ENCODE peak calls at places on chromosomes 1 and 21, in seven cellular contexts. X is Panc1, U is HCT116, A is H1, O is GM12878, Z is HepG2, J is SK-N-SH. T is an unnamed sample.

GRCh38 chr21:31132574-31133242 is 94.4 kb upstream of the KRTAP19-8 start:
- DNase-seq in X (no peak), U (no peak), A (no peak), O (peak; percentile 93), Z (no peak), J (no peak), T (no peak)

GRCh38 chr21:32524010-32524719 is 61.2 kb downstream of the TCP10L start:
- DNase-seq in X (no peak), U (no peak), A (no peak), O (no peak), Z (no peak), J (no peak), T (no peak)

GRCh38 chr1:61975621-61976020 is 219.0 kb upstream of the L1TD1 start:
- DNase-seq in X (no peak), U (no peak), A (no peak), O (no peak), Z (no peak), J (no peak), T (no peak)

GRCh38 chr21:25127007-25127406 is 480.3 kb downstream of the MRPL39 start:
- DNase-seq in X (no peak), U (no peak), A (no peak), O (no peak), Z (no peak), J (no peak), T (no peak)

GRCh38 chr1:235721982-235722381 is 72.4 kb upstream of the GNG4 start:
- DNase-seq in X (no peak), U (no peak), A (no peak), O (no peak), Z (no peak), J (no peak), T (no peak)

GRCh38 chr1:165624441-165624840 is 6.6 kb upstream of the MGST3 start:
- DNase-seq in X (no peak), U (no peak), A (no peak), O (no peak), Z (no peak), J (no peak), T (no peak)

GRCh38 chr1:42934111-42934510 is 24.6 kb downstream of the SLC2A1 start:
- DNase-seq in X (no peak), U (no peak), A (no peak), O (no peak), Z (no peak), J (no peak), T (no peak)

GRCh38 chr1:47507921-47508894 is 70.4 kb downstream of the FOXD2 start:
- DNase-seq in X (no peak), U (no peak), A (no peak), O (no peak), Z (peak; percentile 28), J (peak; percentile 80), T (peak; percentile 68)

GRCh38 chr1:78665809-78666208 is 16.2 kb downstream of the IFI44 start:
- DNase-seq in X (no peak), U (no peak), A (no peak), O (no peak), Z (no peak), J (no peak), T (no peak)

GRCh38 chr1:228964178-228964819 is 229.0 kb downstream of the RHOU start:
- DNase-seq in X (peak; percentile 81), U (no peak), A (no peak), O (no peak), Z (peak; percentile 88), J (no peak), T (no peak)

GRCh38 chr1:64484651-64485050 is 14.7 kb downstream of the CACHD1 start:
- DNase-seq in X (peak; percentile 45), U (no peak), A (no peak), O (no peak), Z (no peak), J (no peak), T (no peak)

GRCh38 chr1:212908971-212909370 is 41.4 kb upstream of the VASH2 start:
- DNase-seq in X (no peak), U (no peak), A (no peak), O (no peak), Z (no peak), J (no peak), T (no peak)

GRCh38 chr1:184407816-184408510 is 21.1 kb downstream of the C1orf21 start:
- DNase-seq in X (no peak), U (no peak), A (no peak), O (no peak), Z (no peak), J (no peak), T (no peak)

GRCh38 chr1:212688338-212689047 is 11.1 kb downstream of the BATF3 start:
- DNase-seq in X (no peak), U (no peak), A (no peak), O (no peak), Z (no peak), J (no peak), T (no peak)

GRCh38 chr21:41366522-41367151 is 4.8 kb downstream of the MX2 start:
- DNase-seq in X (no peak), U (no peak), A (no peak), O (peak; percentile 78), Z (peak; percentile 94), J (no peak), T (peak; percentile 45)

GRCh38 chr1:107529511-107530149 is 388.8 kb downstream of the NTNG1 start:
- DNase-seq in X (peak; percentile 35), U (no peak), A (no peak), O (peak; percentile 19), Z (peak; percentile 64), J (peak; percentile 67), T (peak; percentile 57)

GRCh38 chr1:166083887-166084286 is 82.9 kb downstream of the FAM78B start:
- DNase-seq in X (no peak), U (no peak), A (no peak), O (peak; percentile 60), Z (no peak), J (no peak), T (no peak)

GRCh38 chr1:46465981-46466476 is 23.6 kb upstream of the DMBX1 start:
- DNase-seq in X (no peak), U (no peak), A (no peak), O (no peak), Z (no peak), J (no peak), T (no peak)

GRCh38 chr1:46466477-46467182 is 23.0 kb upstream of the DMBX1 start:
- DNase-seq in X (no peak), U (no peak), A (no peak), O (no peak), Z (no peak), J (peak; percentile 81), T (no peak)

GRCh38 chr1:46461017-46461808 is 28.4 kb upstream of the DMBX1 start:
- DNase-seq in X (no peak), U (no peak), A (no peak), O (no peak), Z (no peak), J (no peak), T (peak; percentile 64)

GRCh38 chr1:46461809-46462448 is 27.7 kb upstream of the DMBX1 start:
- DNase-seq in X (no peak), U (no peak), A (no peak), O (no peak), Z (no peak), J (peak; percentile 69), T (no peak)

GRCh38 chr1:46464013-46464548 is 25.6 kb upstream of the DMBX1 start:
- DNase-seq in X (no peak), U (no peak), A (no peak), O (no peak), Z (no peak), J (no peak), T (no peak)
- TF ChIP-seq SIN3A in X (no peak), U (no peak), A (no peak), O (no peak), Z (no peak), J (no peak), T (no peak)

DNA sequence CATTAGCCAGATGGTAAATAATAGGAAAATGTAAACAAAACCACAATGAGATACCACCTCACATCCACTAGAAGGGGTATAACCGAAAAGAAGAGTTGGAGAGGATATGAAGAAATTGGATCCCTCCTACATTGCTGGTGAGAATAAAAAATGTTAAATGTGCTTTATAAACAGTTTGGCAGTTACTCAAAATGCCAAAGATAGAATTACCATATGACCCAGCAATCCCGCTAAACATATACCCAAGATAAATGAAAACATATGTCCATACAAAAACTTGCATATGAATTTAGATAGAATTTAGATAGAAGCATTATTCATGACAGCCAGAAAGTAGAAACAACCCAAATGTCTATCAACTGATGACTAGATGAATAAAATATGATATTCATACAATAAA is 4.4 kb upstream of the FMO2 start:
- DNase-seq in X (no peak), U (no peak), A (no peak), O (no peak), Z (no peak), J (no peak), T (no peak)
- TF ChIP-seq SIN3A in X (no peak), U (no peak), A (no peak), O (no peak), Z (no peak), J (no peak), T (no peak)

GRCh38 chr1:220113136-220113695 is 19.3 kb downstream of the IARS2 start:
- DNase-seq in X (no peak), U (no peak), A (no peak), O (no peak), Z (peak; percentile 30), J (peak; percentile 52), T (peak; percentile 68)
- TF ChIP-seq SIN3A in X (no peak), U (no peak), A (no peak), O (no peak), Z (no peak), J (no peak), T (no peak)

GRCh38 chr1:204567067-204567466 is 50.9 kb downstream of the MDM4 start:
- DNase-seq in X (no peak), U (no peak), A (no peak), O (no peak), Z (no peak), J (no peak), T (no peak)
- TF ChIP-seq SIN3A in X (no peak), U (no peak), A (no peak), O (no peak), Z (no peak), J (no peak), T (no peak)

DNA sequence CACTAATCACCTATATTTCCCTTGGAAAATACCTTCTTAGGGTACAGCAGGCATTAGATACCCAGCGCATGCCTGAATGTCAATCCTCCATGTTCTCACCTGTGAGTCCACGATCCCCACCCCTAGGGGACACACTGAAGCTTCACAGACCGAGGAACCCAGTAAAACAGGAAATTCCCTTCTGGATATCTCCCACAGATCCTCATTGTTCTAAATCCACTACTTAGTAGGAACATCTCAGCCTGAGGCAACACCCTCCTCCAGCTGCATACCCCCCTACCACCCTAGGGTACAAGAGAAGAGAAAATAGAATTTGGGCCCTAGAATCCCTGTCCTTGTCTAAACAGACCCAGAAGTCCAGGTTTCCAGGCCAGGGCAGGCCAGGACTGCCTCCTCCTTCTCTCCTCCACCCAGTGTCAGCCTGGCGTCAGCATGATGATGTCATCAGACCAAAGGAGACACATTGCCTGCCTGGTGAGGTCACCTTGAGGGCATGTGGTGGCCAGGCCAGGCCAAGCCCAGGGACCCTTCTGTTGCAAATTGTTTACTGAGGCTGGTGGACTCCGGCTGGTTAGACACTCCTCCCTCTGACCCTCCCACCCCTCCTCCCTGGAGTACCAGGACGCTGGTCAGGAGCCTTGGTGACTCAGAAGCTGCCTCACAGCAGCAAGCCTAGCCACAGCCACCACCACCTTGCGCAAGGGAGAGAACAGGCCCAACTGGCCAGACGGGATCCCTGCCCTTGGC is 6.2 kb downstream of the NECTIN4 start:
- DNase-seq in X (peak; percentile 73), U (peak; percentile 89), A (no peak), O (no peak), Z (peak; percentile 76), J (peak; percentile 60), T (peak; percentile 74)
- TF ChIP-seq SIN3A in X (no peak), U (no peak), A (no peak), O (no peak), Z (no peak), J (no peak), T (no peak)

GRCh38 chr1:1358433-1359201 is at the start of gene MXRA8:
- DNase-seq in X (no peak), U (no peak), A (no peak), O (no peak), Z (peak; percentile 79), J (no peak), T (peak; percentile 96)
- TF ChIP-seq SIN3A in X (no peak), U (no peak), A (no peak), O (no peak), Z (peak; percentile 41), J (no peak), T (no peak)